ENCODE peak calls at places on chromosomes 11 and 22, in nine cellular contexts. W is NCI-H1694; K is activated T-helper 1 cell treated with anti-CD3 and anti-CD28 coated beads, Interleukin-12 subunit alpha, Interleukin-12 subunit beta, Interleukin-2, Interleukin-4 antibody, amounts not matched to agents 30 ng/mL and 10 ng/mL and 1 ng/mL, durations not matched to agents 14 hours and 24 hours and 36 hours; H is lower lobe of right lung; F is stimulated activated CD4-positive, alpha-beta T cell treated with anti-CD3 and anti-CD28 coated beads, Interleukin-1b, Interleukin-23, amount 100 ng/mL, for 1 hour; T is astrocyte of the hippocampus; I is Daoy; M is H54; X is activated CD8-positive, alpha-beta memory T cell treated with anti-CD3 and anti-CD28 coated beads, Interleukin-2, amount 10 ng/mL, durations not matched to agents 7 days and 5 days. D is an unnamed sample.

GRCh38 chr11:117443269-117444186 is 115.9 kb downstream of the CEP164 start:
- DNase-seq in W (no peak), K (no peak), H (no peak), F (no peak), T (peak), I (peak), M (peak), X (no peak), D (no peak)

GRCh38 chr22:17818649-17819048 is 44.4 kb upstream of the BID start:
- DNase-seq in W (no peak), K (no peak), H (no peak), F (no peak), T (no peak), I (no peak), M (no peak), X (no peak), D (peak)

GRCh38 chr11:56624661-56625110 is 10.0 kb upstream of the OR5M1 start:
- DNase-seq in W (peak), K (no peak), H (no peak), F (no peak), T (peak), I (peak), M (peak), X (no peak), D (no peak)

GRCh38 chr22:35482311-35482710 is 58.3 kb upstream of the RASD2 start:
- DNase-seq in W (no peak), K (no peak), H (no peak), F (no peak), T (no peak), I (no peak), M (no peak), X (no peak), D (no peak)

GRCh38 chr22:19115628-19116027 is 6.6 kb downstream of the DGCR2 start:
- DNase-seq in W (no peak), K (no peak), H (no peak), F (no peak), T (no peak), I (no peak), M (no peak), X (no peak), D (no peak)

GRCh38 chr11:59756845-59757244 is 1.7 kb downstream of the STX3 start:
- DNase-seq in W (no peak), K (no peak), H (peak), F (no peak), T (peak), I (peak), M (no peak), X (no peak), D (no peak)

GRCh38 chr11:59534676-59535075 is 23.3 kb downstream of the OR4D9 start:
- DNase-seq in W (no peak), K (no peak), H (no peak), F (no peak), T (no peak), I (no peak), M (no peak), X (no peak), D (no peak)

GRCh38 chr11:109423114-109423859 is 1.3 kb downstream of the C11orf87 start:
- DNase-seq in W (no peak), K (no peak), H (no peak), F (no peak), T (peak), I (no peak), M (no peak), X (no peak), D (peak)

GRCh38 chr11:11987503-11988022 is 20.9 kb downstream of the DKK3 start:
- DNase-seq in W (no peak), K (no peak), H (no peak), F (no peak), T (peak), I (peak), M (no peak), X (no peak), D (no peak)

GRCh38 chr22:28474248-28474647 is 205.4 kb downstream of the TTC28 start:
- DNase-seq in W (no peak), K (no peak), H (no peak), F (no peak), T (no peak), I (no peak), M (no peak), X (no peak), D (no peak)

GRCh38 chr22:41092847-41093371 is 517 bp downstream of the EP300 start:
- DNase-seq in W (no peak), K (peak), H (peak), F (no peak), T (peak), I (peak), M (peak), X (peak), D (peak)

GRCh38 chr22:46684706-46685105 is 53.3 kb downstream of the CERK start:
- DNase-seq in W (no peak), K (no peak), H (no peak), F (no peak), T (no peak), I (no peak), M (no peak), X (no peak), D (no peak)

GRCh38 chr11:128328955-128329551 is 258.3 kb downstream of the ETS1 start:
- DNase-seq in W (no peak), K (no peak), H (no peak), F (no peak), T (no peak), I (peak), M (no peak), X (no peak), D (no peak)

GRCh38 chr11:34214961-34215805 is 109.8 kb downstream of the NAT10 start:
- DNase-seq in W (no peak), K (peak), H (no peak), F (no peak), T (peak), I (peak), M (peak), X (peak), D (no peak)

GRCh38 chr11:77093987-77094840 is 8.4 kb upstream of the OMP start:
- DNase-seq in W (peak), K (no peak), H (peak), F (no peak), T (no peak), I (no peak), M (no peak), X (no peak), D (no peak)

GRCh38 chr11:132064987-132065620 is 694.7 kb downstream of the NTM start:
- DNase-seq in W (no peak), K (no peak), H (no peak), F (no peak), T (peak), I (peak), M (no peak), X (no peak), D (no peak)

GRCh38 chr11:80727315-80727714 is 1286.5 kb upstream of the TENM4 start:
- DNase-seq in W (peak), K (no peak), H (no peak), F (no peak), T (peak), I (no peak), M (no peak), X (no peak), D (no peak)

GRCh38 chr11:63698976-63699733 is 17.9 kb downstream of the RTN3 start:
- DNase-seq in W (no peak), K (no peak), H (no peak), F (no peak), T (no peak), I (no peak), M (no peak), X (no peak), D (no peak)

GRCh38 chr11:45798793-45799441 is 6.0 kb upstream of the SLC35C1 start:
- DNase-seq in W (no peak), K (no peak), H (peak), F (no peak), T (no peak), I (no peak), M (no peak), X (no peak), D (no peak)

GRCh38 chr22:23591203-23591791 is 11.2 kb upstream of the IGLL1 start:
- DNase-seq in W (peak), K (peak), H (peak), F (peak), T (peak), I (peak), M (peak), X (peak), D (no peak)